ENCODE peak calls at places on chromosomes 3 and 15, in seven cellular contexts. E, A, U, C, T, K and L are unnamed samples.

GRCh38 chr3:34237946-34238345 is 439.5 kb downstream of the PDCD6IP start:
- DNase-seq in C (no peak), U (no peak), A (no peak), E (no peak), K (no peak), T (no peak), L (no peak)

GRCh38 chr15:71761649-71762048 is 48.7 kb upstream of the NR2E3 start:
- DNase-seq in C (peak; percentile 82), A (peak; percentile 84), K (no peak), U (peak; percentile 92), E (no peak), T (peak; percentile 95), L (no peak)

GRCh38 chr3:196965804-196966173 is 2.8 kb downstream of the PIGZ start:
- DNase-seq in K (no peak), E (no peak), A (no peak), U (no peak), C (no peak), T (no peak), L (no peak)

GRCh38 chr3:21484323-21485154 is 266.5 kb downstream of the ZNF385D start:
- DNase-seq in U (peak; percentile 62), K (peak; percentile 76), A (peak; percentile 61), T (peak; percentile 81), C (peak; percentile 50), E (peak; percentile 86), L (peak; percentile 79)

GRCh38 chr3:125147491-125147820 is 65.1 kb downstream of the SLC12A8 start:
- DNase-seq in A (peak; percentile 28), C (no peak), T (no peak), K (no peak), U (peak; percentile 40), E (no peak), L (no peak)

GRCh38 chr3:193783166-193783896 is 190.3 kb downstream of the OPA1 start:
- DNase-seq in A (no peak), U (no peak), T (peak; percentile 73), K (no peak), C (peak; percentile 57), E (no peak), L (no peak)

GRCh38 chr15:69819371-69819770 is 278.3 kb downstream of the TLE3 start:
- DNase-seq in A (no peak), K (no peak), T (no peak), E (no peak), C (no peak), U (no peak), L (no peak)

GRCh38 chr3:12947504-12948369 is 106.4 kb upstream of the RPL32 start:
- DNase-seq in T (peak; percentile 70), K (no peak), A (peak; percentile 24), C (peak; percentile 43), E (peak; percentile 51), U (peak; percentile 68), L (no peak)

GRCh38 chr3:130258532-130258952 is 86.9 kb upstream of the COL6A5 start:
- DNase-seq in K (no peak), E (no peak), A (peak; percentile 40), T (no peak), C (peak; percentile 46), U (no peak), L (no peak)

GRCh38 chr3:4531478-4532025 is 38.4 kb downstream of the ITPR1 start:
- DNase-seq in U (peak; percentile 1), E (no peak), T (peak; percentile 42), K (no peak), C (peak; percentile 49), A (no peak), L (no peak)

GRCh38 chr3:81485444-81485865 is 276.0 kb downstream of the GBE1 start:
- DNase-seq in T (peak; percentile 73), C (peak; percentile 26), K (peak; percentile 43), A (peak; percentile 93), E (no peak), U (peak; percentile 78), L (no peak)

GRCh38 chr3:12557472-12558105 is 702 bp downstream of the MKRN2 start:
- DNase-seq in U (peak; percentile 59), K (no peak), A (peak; percentile 54), C (peak; percentile 54), T (peak; percentile 40), E (no peak), L (no peak)

GRCh38 chr3:48408823-48409281 is 21.0 kb downstream of the PLXNB1 start:
- DNase-seq in T (no peak), K (no peak), C (no peak), U (no peak), A (no peak), E (no peak), L (no peak)

GRCh38 chr3:61926913-61927312 is 365.5 kb downstream of the PTPRG start:
- DNase-seq in C (peak; percentile 69), A (no peak), K (no peak), E (no peak), T (no peak), U (peak; percentile 82), L (no peak)

GRCh38 chr3:158407844-158408517 is 163.0 kb upstream of the MLF1 start:
- DNase-seq in E (no peak), K (no peak), U (no peak), A (no peak), T (no peak), C (no peak), L (no peak)

GRCh38 chr3:184656991-184657669 is 54.7 kb downstream of the MAGEF1 start:
- DNase-seq in A (no peak), K (no peak), U (peak; percentile 71), C (peak; percentile 98), E (no peak), T (peak; percentile 20), L (no peak)

GRCh38 chr15:57321973-57322601 is 54.2 kb upstream of the CGNL1 start:
- DNase-seq in K (no peak), U (no peak), T (no peak), C (no peak), E (peak; percentile 45), A (peak; percentile 83), L (peak; percentile 46)

GRCh38 chr15:69983696-69984265 is 113.9 kb downstream of the TLE3 start:
- DNase-seq in K (no peak), U (no peak), T (peak; percentile 72), C (peak; percentile 34), E (no peak), A (no peak), L (no peak)

DNA sequence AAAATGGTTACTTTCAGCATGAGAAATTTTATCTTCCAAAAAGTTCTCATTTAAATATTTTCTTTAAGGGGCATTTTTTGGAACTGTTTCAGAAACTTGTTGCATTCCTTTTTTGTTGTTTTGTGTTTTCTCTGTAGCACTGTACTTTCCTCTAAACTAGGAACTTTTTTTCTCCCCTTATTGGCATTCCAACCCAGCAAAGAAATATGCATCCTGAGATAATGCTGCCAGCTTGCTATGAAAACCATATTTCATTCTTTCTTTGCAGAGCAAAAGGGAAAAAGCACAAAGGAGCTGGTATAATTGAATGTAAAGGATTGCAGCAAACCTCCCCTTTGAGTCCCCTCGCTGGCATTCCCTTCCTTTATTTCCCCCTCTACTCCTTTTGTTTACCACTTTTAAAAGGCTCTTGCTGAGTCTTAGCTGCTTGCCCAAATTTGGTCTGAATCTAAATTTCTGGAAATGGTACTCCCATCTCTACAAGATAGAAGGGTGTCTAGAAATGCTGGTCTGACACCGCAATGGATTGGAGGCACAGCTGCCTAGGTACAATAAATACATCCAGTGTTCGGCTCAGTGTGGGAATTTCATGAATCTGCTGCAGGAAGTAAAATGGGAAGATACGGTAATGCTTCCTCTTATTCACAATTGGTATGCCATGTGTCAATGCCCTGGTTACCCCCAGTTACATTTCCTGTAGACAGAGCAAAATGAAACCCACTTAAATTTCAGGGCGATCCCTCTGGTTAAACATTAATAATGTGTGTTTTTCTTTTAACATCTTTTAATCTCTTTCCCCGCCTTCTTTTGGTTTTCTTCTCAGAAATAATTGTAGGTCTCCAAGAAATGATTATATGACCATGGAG is 156.6 kb downstream of the MEIS2 start:
- DNase-seq in U (no peak), C (no peak), K (no peak), A (peak; percentile 81), E (peak; percentile 28), T (no peak), L (peak; percentile 73)
- H3K4me2 ChIP-seq in U (no peak overlapping the region), C (no peak overlapping the region), K (no peak overlapping the region), A (peak overlapping the region; percentile 55), E (peak overlapping the region; percentile 6), T (no peak overlapping the region), L (peak overlapping the region; percentile 72)

DNA sequence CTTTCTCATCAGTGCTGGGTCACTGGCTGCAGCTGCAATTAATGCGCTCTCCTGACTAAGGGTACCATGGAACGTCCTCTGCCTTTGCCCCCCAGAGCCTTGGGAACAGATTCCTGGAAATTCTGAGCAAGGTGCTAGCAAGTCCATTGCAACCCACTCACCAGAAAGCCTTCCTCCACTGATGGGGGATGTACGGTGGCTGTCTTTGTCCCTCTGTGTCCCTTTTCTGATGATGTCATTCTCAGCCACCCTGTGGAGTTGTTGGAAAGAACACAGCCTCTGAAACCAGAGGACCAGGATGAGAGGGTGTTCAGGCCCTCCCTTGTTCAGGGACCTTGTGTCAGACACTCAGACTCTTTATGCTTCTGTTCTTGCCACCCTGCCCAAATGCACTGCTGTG is 38.1 kb upstream of the ZBTB38 start:
- DNase-seq in U (no peak), K (no peak), A (no peak), E (no peak), C (no peak), T (no peak), L (no peak)
- H3K4me2 ChIP-seq in U (no peak overlapping the region), K (no peak overlapping the region), A (no peak overlapping the region), E (no peak overlapping the region), C (no peak overlapping the region), T (no peak overlapping the region), L (no peak overlapping the region)

GRCh38 chr3:187987162-187987561 is 166.8 kb upstream of the LPP start:
- DNase-seq in A (no peak), E (no peak), C (no peak), U (no peak), T (peak; percentile 24), K (no peak), L (no peak)

GRCh38 chr3:187986514-187986934 is 167.4 kb upstream of the LPP start:
- DNase-seq in T (peak; percentile 94), K (no peak), E (no peak), A (peak; percentile 84), C (peak; percentile 95), U (peak; percentile 96), L (no peak)

GRCh38 chr3:187985636-187986035 is 168.3 kb upstream of the LPP start:
- DNase-seq in C (no peak), T (no peak), E (no peak), U (peak; percentile 36), A (no peak), K (no peak), L (no peak)

GRCh38 chr3:187989458-187990153 is 164.4 kb upstream of the LPP start:
- DNase-seq in U (no peak), T (no peak), E (peak; percentile 95), A (no peak), K (no peak), C (no peak), L (peak; percentile 92)

DNA sequence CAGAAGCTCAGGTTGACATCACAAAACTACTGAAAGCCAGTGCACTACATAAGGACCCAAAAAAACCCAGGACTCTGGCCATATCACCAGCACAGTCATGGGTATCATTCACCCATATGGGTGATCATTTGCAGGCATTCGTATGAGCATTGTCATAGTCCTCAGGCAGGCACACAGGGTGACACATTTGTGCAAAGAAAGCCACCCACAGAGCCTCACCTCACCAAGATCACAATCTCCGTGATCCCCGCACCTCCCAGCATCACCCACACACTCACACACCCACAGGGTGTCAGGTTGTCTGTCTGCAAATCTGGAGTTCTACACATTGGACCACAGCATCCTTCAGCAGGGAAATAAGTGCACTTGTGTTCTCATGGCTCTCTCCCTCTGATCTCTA is 166.0 kb upstream of the LPP start:
- DNase-seq in A (no peak), T (no peak), U (no peak), K (no peak), E (no peak), C (no peak), L (no peak)
- H3K4me2 ChIP-seq in A (no peak overlapping the region), T (no peak overlapping the region), U (no peak overlapping the region), K (no peak overlapping the region), E (no peak overlapping the region), C (no peak overlapping the region), L (no peak overlapping the region)

GRCh38 chr3:79817224-79817623 is 49.4 kb upstream of the ROBO1 start:
- DNase-seq in E (no peak), A (no peak), K (no peak), U (no peak), T (no peak), C (no peak), L (no peak)
- H3K4me2 ChIP-seq in E (no peak overlapping the region), A (no peak overlapping the region), K (no peak overlapping the region), U (no peak overlapping the region), T (no peak overlapping the region), C (no peak overlapping the region), L (no peak overlapping the region)